ENCODE peak calls at places on chromosomes 6 and 20, in four cellular contexts. One of them, this sample, is unnamed.

GRCh38 chr20:45088247-45088646 is 12.7 kb downstream of the KCNS1 start:
- DNase-seq in K562: no peak
- DNase-seq in H1: no peak
- DNase-seq in GM12878: no peak
- DNase-seq in this sample: no peak

GRCh38 chr6:160031442-160031841 is 62.6 kb downstream of the IGF2R start:
- DNase-seq in H1: no peak
- DNase-seq in K562: no peak
- DNase-seq in GM12878: no peak
- DNase-seq in this sample: no peak

GRCh38 chr6:147127587-147127986 is 76.6 kb upstream of the STXBP5 start:
- DNase-seq in GM12878: no peak
- DNase-seq in H1: no peak
- DNase-seq in K562: no peak
- DNase-seq in this sample: no peak

GRCh38 chr6:88115307-88115706 is 50.8 kb downstream of the CNR1 start:
- DNase-seq in H1: no peak
- DNase-seq in GM12878: no peak
- DNase-seq in K562: no peak
- DNase-seq in this sample: no peak

GRCh38 chr20:56580226-56580625 is 47.2 kb downstream of the FAM209B start:
- DNase-seq in K562: no peak
- DNase-seq in H1: no peak
- DNase-seq in GM12878: no peak
- DNase-seq in this sample: no peak

GRCh38 chr6:157532963-157533362 is 152.0 kb downstream of the ZDHHC14 start:
- DNase-seq in H1: no peak
- DNase-seq in K562: no peak
- DNase-seq in GM12878: no peak
- DNase-seq in this sample: no peak

GRCh38 chr6:11700118-11700718 is 78.4 kb downstream of the ADTRP start:
- DNase-seq in K562: peak; percentile 50
- DNase-seq in GM12878: no peak
- DNase-seq in H1: no peak
- DNase-seq in this sample: peak; percentile 32

GRCh38 chr20:53926428-53927028 is 143.9 kb downstream of the BCAS1 start:
- DNase-seq in GM12878: peak; percentile 99
- DNase-seq in H1: no peak
- DNase-seq in K562: no peak
- DNase-seq in this sample: no peak

GRCh38 chr6:130296854-130297253 is 69.0 kb upstream of the TMEM200A start:
- DNase-seq in GM12878: no peak
- DNase-seq in K562: no peak
- DNase-seq in H1: no peak
- DNase-seq in this sample: peak; percentile 8

GRCh38 chr6:16669227-16669626 is 92.0 kb downstream of the ATXN1 start:
- DNase-seq in H1: no peak
- DNase-seq in GM12878: no peak
- DNase-seq in K562: no peak
- DNase-seq in this sample: peak; percentile 38

GRCh38 chr6:136079701-136080565 is 170.2 kb downstream of the MTFR2 start:
- DNase-seq in GM12878: no peak
- DNase-seq in H1: no peak
- DNase-seq in K562: no peak
- DNase-seq in this sample: no peak

GRCh38 chr6:1624848-1625341 is 15.2 kb downstream of the FOXC1 start:
- DNase-seq in GM12878: no peak
- DNase-seq in H1: no peak
- DNase-seq in K562: no peak
- DNase-seq in this sample: no peak

GRCh38 chr20:43942661-43943285 is 28.1 kb downstream of the TOX2 start:
- DNase-seq in K562: no peak
- DNase-seq in GM12878: no peak
- DNase-seq in H1: no peak
- DNase-seq in this sample: peak; percentile 21

GRCh38 chr6:15254074-15254975 is 8.5 kb downstream of the JARID2 start:
- DNase-seq in K562: no peak
- DNase-seq in H1: no peak
- DNase-seq in GM12878: peak; percentile 82
- DNase-seq in this sample: no peak

GRCh38 chr6:13508711-13509705 is 21.6 kb upstream of the GFOD1 start:
- DNase-seq in K562: no peak
- DNase-seq in GM12878: no peak
- DNase-seq in H1: peak; percentile 40
- DNase-seq in this sample: no peak

GRCh38 chr20:45257711-45258110 is 3.3 kb upstream of the SLPI start:
- DNase-seq in H1: no peak
- DNase-seq in K562: no peak
- DNase-seq in GM12878: no peak
- DNase-seq in this sample: no peak

GRCh38 chr20:56391596-56392281 is at the start of gene AURKA:
- DNase-seq in GM12878: no peak
- DNase-seq in H1: no peak
- DNase-seq in K562: no peak
- DNase-seq in this sample: no peak

GRCh38 chr6:429515-430121 is 38.1 kb downstream of the IRF4 start:
- DNase-seq in H1: no peak
- DNase-seq in GM12878: no peak
- DNase-seq in K562: no peak
- DNase-seq in this sample: no peak

GRCh38 chr6:148973809-148974208 is 227.0 kb downstream of the UST start:
- DNase-seq in K562: no peak
- DNase-seq in H1: peak; percentile 36
- DNase-seq in GM12878: no peak
- DNase-seq in this sample: peak; percentile 21

GRCh38 chr20:46683939-46684750 is 5.1 kb downstream of the TP53RK start:
- DNase-seq in GM12878: no peak
- DNase-seq in K562: peak; percentile 77
- DNase-seq in H1: peak; percentile 79
- DNase-seq in this sample: no peak

GRCh38 chr6:157650261-157650640 is 172.8 kb upstream of the SNX9 start:
- DNase-seq in H1: no peak
- DNase-seq in GM12878: no peak
- DNase-seq in K562: no peak
- DNase-seq in this sample: no peak

GRCh38 chr6:168164462-168165061 is 85.5 kb upstream of the FRMD1 start:
- DNase-seq in H1: peak; percentile 24
- DNase-seq in GM12878: no peak
- DNase-seq in K562: no peak
- DNase-seq in this sample: no peak

GRCh38 chr6:91149914-91150674 is 563.2 kb upstream of the MAP3K7 start:
- DNase-seq in K562: no peak
- DNase-seq in GM12878: no peak
- DNase-seq in H1: no peak
- DNase-seq in this sample: no peak

GRCh38 chr6:14964901-14965300 is 281.0 kb upstream of the JARID2 start:
- DNase-seq in H1: no peak
- DNase-seq in GM12878: no peak
- DNase-seq in K562: no peak
- DNase-seq in this sample: no peak

GRCh38 chr6:134720353-134721094 is 229.4 kb downstream of the ALDH8A1 start:
- DNase-seq in H1: no peak
- DNase-seq in GM12878: no peak
- DNase-seq in K562: no peak
- DNase-seq in this sample: no peak

GRCh38 chr6:105569706-105570105 is 166.8 kb upstream of the PREP start:
- DNase-seq in H1: no peak
- DNase-seq in GM12878: no peak
- DNase-seq in K562: no peak
- DNase-seq in this sample: no peak

GRCh38 chr6:148146717-148147116 is 195.9 kb upstream of the SASH1 start:
- DNase-seq in H1: no peak
- DNase-seq in K562: no peak
- DNase-seq in GM12878: no peak
- DNase-seq in this sample: peak; percentile 13

GRCh38 chr20:805713-806112 is 27.8 kb upstream of the FAM110A start:
- DNase-seq in GM12878: no peak
- DNase-seq in H1: no peak
- DNase-seq in K562: no peak
- DNase-seq in this sample: peak; percentile 48

GRCh38 chr20:43243672-43244269 is 54.1 kb upstream of the PTPRT start:
- DNase-seq in H1: peak; percentile 54
- DNase-seq in GM12878: no peak
- DNase-seq in K562: no peak
- DNase-seq in this sample: no peak

GRCh38 chr20:36506253-36506652 is 35.1 kb upstream of the MYL9 start:
- DNase-seq in K562: no peak
- DNase-seq in GM12878: no peak
- DNase-seq in H1: no peak
- DNase-seq in this sample: no peak

DNA sequence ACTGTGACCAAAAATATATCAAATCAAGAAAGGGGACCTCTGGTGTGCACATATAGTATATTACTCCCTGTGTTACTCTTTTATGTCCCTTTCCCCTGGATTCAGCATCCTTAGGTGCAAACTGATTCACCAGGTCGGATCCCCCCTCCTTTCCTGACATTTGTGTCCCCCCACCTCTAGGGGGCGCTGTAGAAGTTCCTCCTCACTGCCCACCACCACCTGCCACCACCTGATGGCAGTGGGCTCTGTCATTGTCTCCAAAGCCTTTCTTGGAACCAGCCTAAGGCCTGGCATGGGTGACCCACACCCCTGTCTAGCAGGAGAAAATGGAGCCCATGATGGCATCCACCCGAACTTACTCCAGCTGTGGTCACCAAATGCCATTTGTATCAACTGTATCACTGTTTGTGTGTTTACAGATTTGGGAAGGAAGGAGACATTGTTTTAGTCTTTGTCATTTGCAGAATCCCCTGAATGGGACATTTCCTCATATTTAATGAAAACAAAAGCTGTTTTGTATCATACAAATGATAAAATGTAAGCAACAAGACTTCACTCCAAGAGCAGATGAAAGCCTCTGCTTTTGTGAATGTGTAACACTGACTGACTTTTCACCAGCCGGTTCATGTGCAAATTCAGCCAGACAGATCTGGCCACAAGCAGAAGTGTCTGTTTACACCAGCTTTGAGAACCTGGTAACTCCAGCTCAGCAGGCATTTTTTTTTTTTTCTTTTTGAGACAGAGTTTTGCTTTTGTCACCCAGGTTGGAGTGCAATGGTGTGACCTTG is 66.2 kb downstream of the ARMC2 start:
- DNase-seq in H1: peak; percentile 88
- DNase-seq in GM12878: no peak
- DNase-seq in K562: peak; percentile 73
- DNase-seq in this sample: peak; percentile 32
- TF ChIP-seq EGR1 in H1: no peak
- TF ChIP-seq EGR1 in GM12878: no peak
- TF ChIP-seq EGR1 in K562: no peak
- TF ChIP-seq EGR1 in this sample: no peak

DNA sequence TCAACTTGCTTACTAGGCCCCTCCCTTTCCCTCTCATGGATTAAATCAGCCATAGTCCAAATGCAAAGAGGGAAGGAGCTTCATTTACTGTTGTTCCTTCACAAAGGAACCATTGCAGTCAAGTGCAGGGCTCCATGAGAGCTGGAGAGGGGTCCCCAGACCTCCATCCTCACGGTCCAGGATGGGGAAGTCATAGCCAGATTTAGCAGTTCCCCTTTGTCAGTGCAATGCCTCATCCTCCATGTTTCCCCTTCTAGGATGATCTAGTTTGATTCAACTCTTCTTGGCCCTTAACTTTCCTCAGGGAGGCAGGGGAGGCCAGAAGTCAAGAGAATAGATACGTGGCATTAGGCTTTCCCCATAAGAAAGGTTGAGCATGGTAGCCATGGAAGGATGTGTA is 66.5 kb upstream of the FUCA2 start:
- DNase-seq in K562: no peak
- DNase-seq in GM12878: no peak
- DNase-seq in H1: no peak
- DNase-seq in this sample: no peak
- TF ChIP-seq CTCF in K562: no peak
- TF ChIP-seq CTCF in GM12878: no peak
- TF ChIP-seq CTCF in H1: no peak
- TF ChIP-seq CTCF in this sample: no peak

GRCh38 chr6:75196051-75196743 is 9.7 kb downstream of the COL12A1 start:
- DNase-seq in GM12878: no peak
- DNase-seq in K562: no peak
- DNase-seq in H1: no peak
- DNase-seq in this sample: no peak
- TF ChIP-seq EGR1 in GM12878: no peak
- TF ChIP-seq EGR1 in K562: no peak
- TF ChIP-seq EGR1 in H1: no peak
- TF ChIP-seq EGR1 in this sample: no peak

DNA sequence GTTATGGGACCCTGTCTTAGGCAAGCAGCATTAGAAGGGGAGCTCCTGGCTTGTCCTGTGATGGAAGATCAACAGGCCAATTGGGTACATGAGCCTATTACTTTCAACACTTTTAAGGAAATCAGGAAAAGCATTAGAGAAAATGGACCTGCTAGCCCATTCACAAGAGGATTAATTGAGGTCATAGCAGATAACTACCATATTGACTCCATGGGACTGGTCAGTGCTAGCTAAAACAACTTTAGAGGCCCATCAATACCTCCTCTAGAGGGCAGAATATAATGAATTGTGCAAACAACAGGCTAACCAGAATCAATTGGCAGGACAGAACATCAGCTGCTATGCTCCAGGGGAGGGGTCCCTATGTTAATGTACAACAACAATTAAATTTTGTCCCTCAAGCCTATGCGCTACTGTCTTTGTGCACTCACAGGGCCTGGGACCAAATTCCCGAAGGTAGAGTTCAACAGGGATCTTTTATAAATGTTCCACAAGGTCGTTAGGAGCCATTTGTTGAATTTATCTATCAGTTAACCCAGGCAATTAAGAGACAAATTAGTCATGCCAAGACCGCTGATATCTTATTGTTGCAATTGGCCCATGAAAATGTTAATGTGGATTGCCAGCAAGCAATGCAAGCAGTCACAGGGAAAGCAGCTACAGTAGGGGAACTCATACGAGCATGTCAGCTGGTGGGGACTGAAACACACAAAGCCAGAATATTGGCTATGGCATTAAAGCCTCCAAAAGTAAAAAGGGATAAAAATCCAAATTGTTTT is 106.6 kb upstream of the BTN3A2 start:
- DNase-seq in K562: peak; percentile 49
- DNase-seq in H1: no peak
- DNase-seq in GM12878: no peak
- DNase-seq in this sample: no peak
- TF ChIP-seq CTCF in K562: peak; percentile 56
- TF ChIP-seq CTCF in H1: peak; percentile 9
- TF ChIP-seq CTCF in GM12878: peak; percentile 29
- TF ChIP-seq CTCF in this sample: peak; percentile 52

This sample was measured in HCT116.